ENCODE peak calls at places on chromosomes 7 and 10, in six cellular contexts. K, V, Y, A, B and X are unnamed samples.

GRCh38 chr10:75071164-75071489 is 40.3 kb upstream of the SAMD8 start:
- DNase-seq in K (no peak), A (peak), Y (no peak), V (no peak), B (no peak), X (no peak)

GRCh38 chr10:5565671-5566581 is 41.2 kb downstream of the CALML3 start:
- DNase-seq in V (peak), A (no peak), Y (no peak), B (no peak), K (no peak), X (no peak)

GRCh38 chr7:80918909-80919721 is at the start of gene SEMA3C:
- DNase-seq in B (peak), V (peak), K (no peak), Y (peak), A (peak), X (no peak)

GRCh38 chr7:2954433-2954853 is 89.2 kb downstream of the CARD11 start:
- DNase-seq in V (peak), A (no peak), Y (no peak), K (no peak), B (no peak), X (no peak)

GRCh38 chr7:81583882-81584533 is 185.8 kb downstream of the HGF start:
- DNase-seq in Y (peak), A (no peak), B (no peak), K (no peak), V (no peak), X (no peak)

GRCh38 chr7:132203021-132203420 is 373.2 kb downstream of the PLXNA4 start:
- DNase-seq in Y (no peak), V (no peak), A (no peak), K (no peak), B (no peak), X (no peak)

GRCh38 chr7:14115706-14116105 is 126.2 kb upstream of the ETV1 start:
- DNase-seq in B (no peak), A (no peak), V (no peak), K (no peak), Y (peak), X (no peak)

GRCh38 chr7:131919920-131920709 is 363.7 kb upstream of the PODXL start:
- DNase-seq in Y (no peak), V (no peak), A (no peak), K (no peak), B (peak), X (peak)

GRCh38 chr7:117796889-117797288 is 76.4 kb downstream of the CTTNBP2 start:
- DNase-seq in A (no peak), B (no peak), K (no peak), Y (no peak), V (no peak), X (no peak)

GRCh38 chr7:128912281-128912680 is 1.8 kb upstream of the KCP start:
- DNase-seq in A (no peak), V (no peak), Y (no peak), K (no peak), B (no peak), X (no peak)

GRCh38 chr10:113978802-113979201 is 64.9 kb upstream of the ADRB1 start:
- DNase-seq in Y (no peak), V (no peak), K (no peak), A (no peak), B (no peak), X (no peak)

GRCh38 chr10:3197354-3198003 is 24.9 kb upstream of the PITRM1 start:
- DNase-seq in V (peak), K (peak), B (peak), Y (peak), A (peak), X (peak)

GRCh38 chr7:44307301-44307900 is 18.0 kb downstream of the CAMK2B start:
- DNase-seq in B (peak), A (peak), V (peak), Y (peak), K (no peak), X (no peak)

GRCh38 chr10:87861953-87862643 is 1.2 kb downstream of the KLLN start:
- DNase-seq in K (peak), V (peak), B (peak), Y (peak), A (peak), X (peak)

GRCh38 chr7:1176891-1177373 is 16.9 kb upstream of the ZFAND2A start:
- DNase-seq in A (peak), B (peak), V (peak), K (peak), Y (peak), X (peak)

GRCh38 chr7:4782333-4783291 is 7.2 kb downstream of the AP5Z1 start:
- DNase-seq in V (no peak), K (no peak), B (no peak), Y (no peak), A (no peak), X (no peak)

GRCh38 chr7:105638324-105638723 is 57.0 kb upstream of the EFCAB10 start:
- DNase-seq in V (no peak), A (no peak), K (no peak), B (no peak), Y (no peak), X (no peak)

GRCh38 chr10:86337121-86337601 is 29.4 kb downstream of the GRID1 start:
- DNase-seq in Y (no peak), B (peak), K (no peak), A (no peak), V (no peak), X (no peak)

GRCh38 chr10:108399466-108399865 is 1235.0 kb upstream of the SORCS1 start:
- DNase-seq in A (no peak), K (no peak), B (no peak), Y (no peak), V (no peak), X (no peak)

GRCh38 chr10:3538850-3539531 is 246.0 kb downstream of the KLF6 start:
- DNase-seq in K (no peak), V (no peak), B (no peak), Y (peak), A (peak), X (no peak)

GRCh38 chr10:73911553-73912004 is 647 bp downstream of the PLAU start:
- DNase-seq in V (no peak), B (no peak), Y (peak), A (no peak), K (no peak), X (no peak)

GRCh38 chr10:72685264-72685921 is 6.5 kb upstream of the MCU start:
- DNase-seq in V (no peak), A (no peak), B (peak), Y (no peak), K (no peak), X (no peak)

GRCh38 chr10:70680899-70681730 is 8.8 kb downstream of the ADAMTS14 start:
- DNase-seq in B (no peak), Y (no peak), K (no peak), V (no peak), A (no peak), X (no peak)

GRCh38 chr10:59047180-59047579 is 129.3 kb upstream of the PHYHIPL start:
- DNase-seq in Y (no peak), K (no peak), A (peak), V (no peak), B (no peak), X (no peak)

GRCh38 chr10:99279626-99280111 is 44.0 kb upstream of the HPSE2 start:
- DNase-seq in K (no peak), A (no peak), V (no peak), B (no peak), Y (peak), X (no peak)

GRCh38 chr7:135263321-135263970 is 29.8 kb downstream of the STRA8 start:
- DNase-seq in K (no peak), B (no peak), A (no peak), Y (no peak), V (no peak), X (no peak)